ENCODE peak calls at places on chromosomes 11 and 22, in ten cellular contexts. A is bronchial epithelial cell; D is activated CD4-positive, alpha-beta T cell treated with anti-CD3 and anti-CD28 coated beads for 48 hours; X is choroid plexus epithelial cell; O is fibroblast of lung; Q is fibroblast of the aortic adventitia; S is aorta; T is H9; G is activated naive CD4-positive, alpha-beta T cell; U is NCI-H1436. B is an unnamed sample.

GRCh38 chr11:88171982-88172381 is 3.3 kb downstream of the RAB38 start:
- DNase-seq in A (peak), D (no peak), X (no peak), O (no peak), Q (no peak), S (no peak), T (no peak), G (no peak), U (no peak), B (no peak)

GRCh38 chr11:108854366-108854765 is 189.5 kb downstream of the DDX10 start:
- DNase-seq in A (peak), D (no peak), X (peak), O (no peak), Q (peak), S (no peak), T (no peak), G (no peak), U (no peak), B (no peak)

GRCh38 chr11:12180257-12181205 is 70.1 kb downstream of the MICAL2 start:
- DNase-seq in A (no peak), D (no peak), X (no peak), O (peak), Q (no peak), S (no peak), T (no peak), G (no peak), U (no peak), B (no peak)

GRCh38 chr22:46274381-46274780 is 6.6 kb downstream of the TTC38 start:
- DNase-seq in A (no peak), D (no peak), X (no peak), O (no peak), Q (no peak), S (peak), T (no peak), G (no peak), U (no peak), B (no peak)

GRCh38 chr11:119316729-119317591 is at the start of gene MCAM:
- DNase-seq in A (no peak), D (no peak), X (peak), O (peak), Q (peak), S (peak), T (peak), G (no peak), U (peak), B (no peak)

GRCh38 chr22:23220485-23221350 is 40.4 kb downstream of the BCR start:
- DNase-seq in A (peak), D (no peak), X (peak), O (peak), Q (peak), S (no peak), T (no peak), G (no peak), U (no peak), B (peak)

GRCh38 chr11:12086271-12087074 is 23.9 kb upstream of the MICAL2 start:
- DNase-seq in A (peak), D (no peak), X (peak), O (peak), Q (peak), S (peak), T (no peak), G (no peak), U (no peak), B (peak)

GRCh38 chr22:17578129-17578754 is 14.9 kb downstream of the SLC25A18 start:
- DNase-seq in A (peak), D (no peak), X (peak), O (peak), Q (peak), S (no peak), T (no peak), G (no peak), U (no peak), B (no peak)

GRCh38 chr22:23137905-23138520 is 3.8 kb downstream of the RSPH14 start:
- DNase-seq in A (peak), D (peak), X (peak), O (peak), Q (no peak), S (no peak), T (no peak), G (no peak), U (no peak), B (no peak)

GRCh38 chr22:19527861-19528417 is 3.7 kb upstream of the CLDN5 start:
- DNase-seq in A (peak), D (no peak), X (peak), O (peak), Q (no peak), S (peak), T (no peak), G (no peak), U (no peak), B (no peak)

GRCh38 chr11:83157755-83158473 is 983 bp downstream of the PCF11 start:
- DNase-seq in A (peak), D (peak), X (peak), O (peak), Q (peak), S (peak), T (peak), G (peak), U (peak), B (peak)

GRCh38 chr22:21816787-21817496 is 50.5 kb downstream of the MAPK1 start:
- DNase-seq in A (peak), D (peak), X (peak), O (peak), Q (peak), S (no peak), T (no peak), G (no peak), U (no peak), B (peak)

GRCh38 chr11:91299980-91300379 is 924.6 kb upstream of the FAT3 start:
- DNase-seq in A (peak), D (no peak), X (peak), O (peak), Q (no peak), S (no peak), T (no peak), G (no peak), U (no peak), B (no peak)

GRCh38 chr11:19311306-19312030 is 70.7 kb upstream of the E2F8 start:
- DNase-seq in A (peak), D (peak), X (peak), O (peak), Q (peak), S (peak), T (peak), G (no peak), U (peak), B (peak)

GRCh38 chr11:107858217-107859070 is at the start of gene SLC35F2:
- DNase-seq in A (peak), D (peak), X (peak), O (peak), Q (peak), S (peak), T (peak), G (no peak), U (peak), B (peak)

GRCh38 chr11:100740440-100740839 is 53.4 kb downstream of the ARHGAP42 start:
- DNase-seq in A (no peak), D (no peak), X (peak), O (peak), Q (peak), S (no peak), T (no peak), G (no peak), U (no peak), B (no peak)

GRCh38 chr11:90646706-90647105 is 423.9 kb upstream of the CHORDC1 start:
- DNase-seq in A (peak), D (no peak), X (no peak), O (no peak), Q (no peak), S (no peak), T (no peak), G (no peak), U (no peak), B (no peak)

GRCh38 chr22:39427751-39428596 is 28.4 kb downstream of the TAB1 start:
- DNase-seq in A (no peak), D (no peak), X (no peak), O (no peak), Q (no peak), S (peak), T (peak), G (no peak), U (no peak), B (no peak)